ENCODE peak calls at places on chromosomes 11 and 22, in four cellular contexts. One of them, this sample, is unnamed.

GRCh38 chr11:96023311-96023710 is 99.4 kb upstream of the MTMR2 start:
- DNase-seq in fibroblast of pulmonary artery: no peak
- DNase-seq in left cardiac atrium: no peak
- DNase-seq in kidney: no peak
- DNase-seq in this sample: no peak

GRCh38 chr11:45698777-45699497 is 33.5 kb upstream of the CHST1 start:
- DNase-seq in fibroblast of pulmonary artery: no peak
- DNase-seq in left cardiac atrium: no peak
- DNase-seq in kidney: no peak
- DNase-seq in this sample: no peak

GRCh38 chr11:88421530-88421929 is 84.0 kb upstream of the CTSC start:
- DNase-seq in fibroblast of pulmonary artery: peak; percentile 71
- DNase-seq in kidney: no peak
- DNase-seq in left cardiac atrium: no peak
- DNase-seq in this sample: no peak

GRCh38 chr11:117221775-117222517 is 9.9 kb downstream of the PCSK7 start:
- DNase-seq in left cardiac atrium: peak; percentile 82
- DNase-seq in fibroblast of pulmonary artery: peak; percentile 72
- DNase-seq in kidney: peak; percentile 92
- DNase-seq in this sample: no peak

GRCh38 chr22:25177895-25178294 is 21.8 kb upstream of the CRYBB3 start:
- DNase-seq in kidney: no peak
- DNase-seq in fibroblast of pulmonary artery: no peak
- DNase-seq in left cardiac atrium: no peak
- DNase-seq in this sample: no peak

GRCh38 chr11:111309516-111309915 is 11.2 kb downstream of the POU2AF3 start:
- DNase-seq in fibroblast of pulmonary artery: no peak
- DNase-seq in kidney: no peak
- DNase-seq in left cardiac atrium: no peak
- DNase-seq in this sample: no peak

GRCh38 chr11:93933230-93933629 is 82.8 kb upstream of the VSTM5 start:
- DNase-seq in left cardiac atrium: no peak
- DNase-seq in kidney: no peak
- DNase-seq in fibroblast of pulmonary artery: no peak
- DNase-seq in this sample: no peak

GRCh38 chr22:46064236-46064965 is 85.9 kb upstream of the PPARA start:
- DNase-seq in fibroblast of pulmonary artery: no peak
- DNase-seq in kidney: peak; percentile 76
- DNase-seq in left cardiac atrium: peak; percentile 27
- DNase-seq in this sample: no peak

This sample was measured in activated T-cell treated with anti-CD3 and anti-CD28 coated beads, Interleukin-2, amount 50 U/mL, for 1 hour.